ENCODE peak calls at places on chromosomes 6 and 20, in five cellular contexts. N is Ammon's horn, P is H54, U is T-helper 17 cell, Y is IMR-90. E is an unnamed sample.

GRCh38 chr20:8946036-8946926 is 122.6 kb upstream of the PLCB4 start:
- DNase-seq in N (no peak), P (no peak), U (no peak), Y (no peak), E (no peak)

GRCh38 chr20:2696646-2697045 is 4.1 kb downstream of the EBF4 start:
- DNase-seq in N (no peak), P (no peak), U (no peak), Y (no peak), E (no peak)

GRCh38 chr20:32332614-32333013 is 25.5 kb upstream of the ASXL1 start:
- DNase-seq in N (no peak), P (no peak), U (no peak), Y (peak), E (no peak)

GRCh38 chr6:150025201-150025917 is at the start of gene RAET1L:
- DNase-seq in N (no peak), P (peak), U (no peak), Y (peak), E (no peak)

GRCh38 chr6:25418463-25419052 is 139.4 kb downstream of the CARMIL1 start:
- DNase-seq in N (no peak), P (no peak), U (no peak), Y (no peak), E (no peak)

GRCh38 chr20:50434653-50435396 is 75.4 kb upstream of the PTPN1 start:
- DNase-seq in N (no peak), P (no peak), U (no peak), Y (peak), E (no peak)

GRCh38 chr20:49552007-49552406 is 15.9 kb downstream of the PTGIS start:
- DNase-seq in N (no peak), P (no peak), U (no peak), Y (no peak), E (no peak)

GRCh38 chr6:356828-357251 is 34.7 kb upstream of the IRF4 start:
- DNase-seq in N (no peak), P (no peak), U (no peak), Y (no peak), E (no peak)

GRCh38 chr20:45073182-45073581 is 27.7 kb downstream of the KCNS1 start:
- DNase-seq in N (no peak), P (no peak), U (no peak), Y (no peak), E (no peak)

GRCh38 chr6:21271431-21272155 is 322.0 kb upstream of the SOX4 start:
- DNase-seq in N (no peak), P (no peak), U (no peak), Y (no peak), E (no peak)

GRCh38 chr6:158619922-158620801 is 24.4 kb downstream of the DYNLT1 start:
- DNase-seq in N (no peak), P (no peak), U (no peak), Y (no peak), E (no peak)

GRCh38 chr6:99608059-99608885 is 1.6 kb downstream of the PRDM13 start:
- DNase-seq in N (no peak), P (no peak), U (no peak), Y (no peak), E (no peak)

GRCh38 chr6:41080623-41081022 is 7.8 kb downstream of the NFYA start:
- DNase-seq in N (no peak), P (no peak), U (no peak), Y (no peak), E (no peak)

GRCh38 chr6:43951063-43951755 is 176.0 kb downstream of the MRPL14 start:
- DNase-seq in N (no peak), P (peak), U (no peak), Y (no peak), E (no peak)

GRCh38 chr6:36306365-36306764 is 30.3 kb downstream of the BNIP5 start:
- DNase-seq in N (no peak), P (no peak), U (no peak), Y (no peak), E (no peak)

GRCh38 chr6:160971151-160971550 is 20.4 kb upstream of the MAP3K4 start:
- DNase-seq in N (no peak), P (no peak), U (no peak), Y (no peak), E (no peak)

GRCh38 chr6:31727717-31728671 is 1.1 kb downstream of the DDAH2 start:
- DNase-seq in N (no peak), P (no peak), U (no peak), Y (no peak), E (no peak)

GRCh38 chr6:163356324-163356723 is 58.2 kb upstream of the QKI start:
- DNase-seq in N (peak), P (no peak), U (no peak), Y (peak), E (no peak)

GRCh38 chr20:62506087-62506486 is 30.3 kb upstream of the GATA5 start:
- DNase-seq in N (no peak), P (no peak), U (no peak), Y (no peak), E (no peak)

GRCh38 chr6:110875548-110876169 is 1.1 kb downstream of the AMD1 start:
- DNase-seq in N (peak), P (no peak), U (peak), Y (no peak), E (no peak)

GRCh38 chr20:35644806-35645205 is 19.9 kb downstream of the CPNE1 start:
- DNase-seq in N (no peak), P (no peak), U (no peak), Y (no peak), E (no peak)

GRCh38 chr6:163489584-163489983 is 75.1 kb downstream of the QKI start:
- DNase-seq in N (no peak), P (no peak), U (no peak), Y (peak), E (no peak)

GRCh38 chr20:62012631-62013030 is 53.0 kb downstream of the TAF4 start:
- DNase-seq in N (no peak), P (no peak), U (no peak), Y (no peak), E (no peak)

GRCh38 chr6:157550114-157550989 is 169.4 kb downstream of the ZDHHC14 start:
- DNase-seq in N (no peak), P (no peak), U (no peak), Y (no peak), E (no peak)

GRCh38 chr6:111871725-111872520 is 1.3 kb downstream of the FYN start:
- DNase-seq in N (peak), P (peak), U (no peak), Y (peak), E (no peak)

GRCh38 chr20:50744143-50744792 is 12.9 kb downstream of the PARD6B start:
- DNase-seq in N (peak), P (peak), U (no peak), Y (peak), E (no peak)

GRCh38 chr6:23334360-23334759 is 765.0 kb downstream of the HDGFL1 start:
- DNase-seq in N (no peak), P (no peak), U (no peak), Y (no peak), E (no peak)

GRCh38 chr6:7542878-7543394 is 1.5 kb downstream of the DSP start:
- DNase-seq in N (no peak), P (no peak), U (no peak), Y (peak), E (no peak)

GRCh38 chr20:38725959-38726848 is 1.9 kb downstream of the SLC32A1 start:
- DNase-seq in N (no peak), P (no peak), U (no peak), Y (peak), E (no peak)